ENCODE peak calls at places on chromosomes 12 and 14, in five cellular contexts. I is fibroblast of lung, L is tibial nerve, D is esophagus squamous epithelium, P is left ventricle myocardium inferior. O is an unnamed sample. For H3K4me1, the result is how much of the 10 kb centered on the place peaks cover.

GRCh38 chr12:45893240-45893639 is 97.1 kb downstream of the SCAF11 start:
- DNase-seq in I (peak), L (no peak), D (no peak), P (no peak), O (no peak)

GRCh38 chr14:23128969-23129758 is 10.1 kb upstream of the CEBPE start:
- DNase-seq in I (no peak), L (no peak), D (no peak), P (no peak), O (no peak)

GRCh38 chr14:101022121-101022520 is 118.6 kb upstream of the RTL1 start:
- DNase-seq in I (no peak), L (no peak), D (no peak), P (no peak), O (no peak)

GRCh38 chr12:72836184-72836583 is 564.0 kb downstream of the TRHDE start:
- DNase-seq in I (no peak), L (no peak), D (no peak), P (no peak), O (no peak)

GRCh38 chr12:50581226-50582184 is 76.7 kb downstream of the DIP2B start:
- DNase-seq in I (peak), L (no peak), D (no peak), P (no peak), O (no peak)

GRCh38 chr12:94070520-94070919 is 77.9 kb upstream of the PLXNC1 start:
- DNase-seq in I (no peak), L (no peak), D (no peak), P (no peak), O (no peak)

GRCh38 chr12:14723763-14724162 is 27.4 kb upstream of the GUCY2C start:
- DNase-seq in I (peak), L (no peak), D (no peak), P (peak), O (no peak)

GRCh38 chr14:64279719-64280668 is 14.2 kb downstream of the ESR2 start:
- DNase-seq in I (no peak), L (no peak), D (no peak), P (no peak), O (no peak)

GRCh38 chr12:59895161-59895785 is 299.4 kb downstream of the SLC16A7 start:
- DNase-seq in I (no peak), L (no peak), D (no peak), P (no peak), O (no peak)

GRCh38 chr12:94595152-94595551 is 55.2 kb downstream of the TMCC3 start:
- DNase-seq in I (no peak), L (no peak), D (no peak), P (no peak), O (no peak)

GRCh38 chr12:94553130-94553519 is 93.5 kb upstream of the CEP83 start:
- DNase-seq in I (peak), L (no peak), D (no peak), P (no peak), O (no peak)

GRCh38 chr12:46649433-46649832 is 176.4 kb downstream of the SLC38A4 start:
- DNase-seq in I (no peak), L (no peak), D (no peak), P (no peak), O (no peak)

GRCh38 chr14:36424478-36425102 is 95.4 kb downstream of the NKX2-1 start:
- DNase-seq in I (no peak), L (no peak), D (no peak), P (no peak), O (no peak)

GRCh38 chr12:67592228-67593011 is 56.1 kb upstream of the DYRK2 start:
- DNase-seq in I (peak), L (no peak), D (no peak), P (no peak), O (no peak)

GRCh38 chr12:117035287-117035686 is 63.9 kb downstream of the TESC start:
- DNase-seq in I (no peak), L (no peak), D (no peak), P (no peak), O (peak)

GRCh38 chr12:5329118-5329517 is 102.8 kb upstream of the NTF3 start:
- DNase-seq in I (no peak), L (no peak), D (no peak), P (no peak), O (no peak)

GRCh38 chr12:102629262-102629888 is 149.0 kb upstream of the IGF1 start:
- DNase-seq in I (no peak), L (no peak), D (no peak), P (no peak), O (no peak)

GRCh38 chr12:106866426-106867080 is 89.2 kb upstream of the TMEM263 start:
- DNase-seq in I (peak), L (no peak), D (no peak), P (no peak), O (no peak)

GRCh38 chr14:100988011-100988410 is 84.5 kb upstream of the RTL1 start:
- DNase-seq in I (no peak), L (no peak), D (no peak), P (no peak), O (no peak)

GRCh38 chr14:24162083-24162482 is 1.0 kb downstream of the IRF9 start:
- DNase-seq in I (no peak), L (no peak), D (no peak), P (no peak), O (no peak)

GRCh38 chr12:120903382-120903817 is 758 bp downstream of the SPPL3 start:
- DNase-seq in I (peak), L (peak), D (no peak), P (peak), O (peak)

GRCh38 chr12:67943295-67943892 is 45.9 kb upstream of the IFNG-AS1 start:
- DNase-seq in I (peak), L (peak), D (no peak), P (no peak), O (no peak)

GRCh38 chr14:81427348-81428058 is 27.4 kb upstream of the STON2 start:
- DNase-seq in I (peak), L (no peak), D (no peak), P (peak), O (peak)

GRCh38 chr12:28893365-28893764 is 255.7 kb upstream of the FAR2 start:
- DNase-seq in I (peak), L (no peak), D (no peak), P (no peak), O (no peak)

GRCh38 chr12:29847246-29847645 is 63.5 kb upstream of the TMTC1 start:
- DNase-seq in I (no peak), L (no peak), D (no peak), P (no peak), O (no peak)

GRCh38 chr14:77565289-77566081 is 51.0 kb downstream of the SPTLC2 start:
- DNase-seq in I (peak), L (no peak), D (no peak), P (no peak), O (no peak)

GRCh38 chr12:113479578-113480335 is 8.1 kb upstream of the LHX5 start:
- DNase-seq in I (peak), L (no peak), D (no peak), P (peak), O (no peak)

GRCh38 chr12:85979641-85980040 is 105.5 kb downstream of the NTS start:
- DNase-seq in I (no peak), L (no peak), D (no peak), P (no peak), O (no peak)

GRCh38 chr14:71466942-71467341 is 465.3 kb upstream of the RGS6 start:
- DNase-seq in I (no peak), L (no peak), D (no peak), P (no peak), O (no peak)

GRCh38 chr12:70197362-70197744 is 45.9 kb upstream of the CNOT2 start:
- DNase-seq in I (peak), L (no peak), D (no peak), P (no peak), O (no peak)

GRCh38 chr14:31879661-31880348 is 197.3 kb upstream of the ARHGAP5 start:
- DNase-seq in I (no peak), L (no peak), D (no peak), P (no peak), O (no peak)

GRCh38 chr12:96454396-96454795 is 35.0 kb upstream of the CFAP54 start:
- DNase-seq in I (no peak), L (no peak), D (no peak), P (no peak), O (no peak)

GRCh38 chr12:111467092-111467861 is 61.6 kb downstream of the SH2B3 start:
- DNase-seq in I (no peak), L (no peak), D (no peak), P (no peak), O (no peak)

GRCh38 chr12:56081393-56082347 is 1.7 kb downstream of the ERBB3 start:
- DNase-seq in I (no peak), L (no peak), D (no peak), P (no peak), O (no peak)

DNA sequence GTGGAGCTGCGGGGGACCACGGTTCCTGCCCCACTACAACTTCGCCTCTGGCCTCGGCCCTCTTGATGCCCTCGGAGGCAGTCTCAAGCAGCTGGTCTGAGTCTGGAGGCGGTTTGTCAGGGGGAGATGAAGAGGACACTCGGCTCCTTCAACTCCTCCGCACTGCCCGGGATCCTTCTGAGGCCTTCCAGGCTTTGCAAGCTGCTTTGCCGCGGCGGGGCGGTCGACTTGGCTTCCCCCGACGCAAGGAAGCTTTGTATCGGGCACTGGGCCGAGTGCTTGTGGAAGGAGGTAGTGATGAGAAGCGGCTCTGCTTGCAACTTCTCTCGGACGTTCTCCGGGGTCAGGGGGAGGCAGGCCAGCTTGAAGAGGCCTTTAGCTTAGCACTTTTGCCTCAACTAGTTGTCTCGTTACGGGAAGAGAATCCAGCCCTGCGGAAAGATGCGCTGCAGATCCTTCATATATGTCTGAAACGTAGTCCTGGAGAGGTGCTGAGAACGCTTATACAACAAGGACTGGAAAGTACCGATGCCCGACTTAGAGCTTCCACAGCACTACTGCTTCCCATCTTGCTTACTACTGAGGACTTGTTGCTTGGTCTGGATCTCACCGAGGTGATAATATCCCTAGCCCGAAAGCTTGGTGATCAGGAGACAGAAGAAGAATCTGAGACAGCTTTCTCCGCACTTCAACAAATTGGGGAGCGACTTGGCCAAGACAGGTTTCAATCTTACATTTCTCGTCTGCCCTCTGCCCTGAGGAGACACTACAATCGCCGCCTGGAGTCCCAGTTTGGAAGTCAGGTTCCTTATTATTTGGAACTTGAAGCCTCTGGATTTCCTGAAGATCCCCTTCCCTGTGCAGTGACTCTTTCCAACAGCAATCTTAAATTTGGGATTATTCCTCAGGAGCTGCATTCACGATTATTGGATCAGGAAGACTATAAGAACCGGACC is 861 bp downstream of the TOGARAM1 start:
- DNase-seq in I (peak), L (no peak), D (no peak), P (peak), O (peak)
- H3K4me1 ChIP-seq in I (under half), L (half or more), D (half or more), P (half or more), O (under half)

GRCh38 chr14:105477659-105478623 is 3.3 kb downstream of the CRIP2 start:
- DNase-seq in I (no peak), L (no peak), D (peak), P (peak), O (no peak)
- H3K4me1 ChIP-seq in I (under half), L (half or more), D (half or more), P (half or more), O (under half)

GRCh38 chr12:122135437-122136031 is 38.5 kb downstream of the IL31 start:
- DNase-seq in I (no peak), L (no peak), D (no peak), P (no peak), O (no peak)
- H3K4me1 ChIP-seq in I (under half), L (under half), D (under half), P (under half), O (under half)

GRCh38 chr14:54673193-54674121 is 106.5 kb downstream of the SAMD4A start:
- DNase-seq in I (peak), L (no peak), D (no peak), P (no peak), O (no peak)
- H3K4me1 ChIP-seq in I (under half), L (half or more), D (half or more), P (half or more), O (under half)

GRCh38 chr14:105570482-105570881 is 44.1 kb downstream of the TMEM121 start:
- DNase-seq in I (no peak), L (no peak), D (no peak), P (no peak), O (no peak)
- H3K4me1 ChIP-seq in I (under half), L (under half), D (under half), P (under half), O (under half)

DNA sequence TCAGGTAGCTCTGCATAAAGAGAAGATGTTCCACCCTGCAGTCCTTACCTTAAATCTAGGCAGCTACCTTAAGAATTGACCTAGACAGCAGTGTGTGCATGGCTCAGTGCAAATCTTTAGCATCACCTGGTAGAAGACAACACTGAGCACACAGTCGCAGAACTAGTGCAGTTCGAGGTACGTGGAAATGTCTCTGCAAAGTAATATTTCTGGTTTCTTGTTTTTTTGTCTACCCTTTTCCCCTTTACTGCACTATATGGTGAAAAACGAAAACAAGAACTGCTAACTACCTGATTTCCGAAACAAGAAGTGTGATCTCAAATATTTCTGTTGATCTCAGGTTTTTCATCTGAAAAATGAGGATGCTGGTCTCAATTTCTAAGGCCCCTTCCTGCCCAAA is 82.5 kb downstream of the ETV6 start:
- DNase-seq in I (no peak), L (no peak), D (no peak), P (no peak), O (no peak)
- H3K4me1 ChIP-seq in I (under half), L (under half), D (half or more), P (under half), O (under half)

GRCh38 chr12:11654338-11654737 is 4.9 kb downstream of the ETV6 start:
- DNase-seq in I (no peak), L (no peak), D (no peak), P (no peak), O (no peak)

GRCh38 chr12:11652351-11653040 is 3.0 kb downstream of the ETV6 start:
- DNase-seq in I (peak), L (no peak), D (no peak), P (no peak), O (no peak)

GRCh38 chr12:11651377-11651776 is 1.9 kb downstream of the ETV6 start:
- DNase-seq in I (peak), L (no peak), D (no peak), P (no peak), O (no peak)

GRCh38 chr12:11651785-11652184 is 2.3 kb downstream of the ETV6 start:
- DNase-seq in I (peak), L (no peak), D (no peak), P (no peak), O (no peak)

DNA sequence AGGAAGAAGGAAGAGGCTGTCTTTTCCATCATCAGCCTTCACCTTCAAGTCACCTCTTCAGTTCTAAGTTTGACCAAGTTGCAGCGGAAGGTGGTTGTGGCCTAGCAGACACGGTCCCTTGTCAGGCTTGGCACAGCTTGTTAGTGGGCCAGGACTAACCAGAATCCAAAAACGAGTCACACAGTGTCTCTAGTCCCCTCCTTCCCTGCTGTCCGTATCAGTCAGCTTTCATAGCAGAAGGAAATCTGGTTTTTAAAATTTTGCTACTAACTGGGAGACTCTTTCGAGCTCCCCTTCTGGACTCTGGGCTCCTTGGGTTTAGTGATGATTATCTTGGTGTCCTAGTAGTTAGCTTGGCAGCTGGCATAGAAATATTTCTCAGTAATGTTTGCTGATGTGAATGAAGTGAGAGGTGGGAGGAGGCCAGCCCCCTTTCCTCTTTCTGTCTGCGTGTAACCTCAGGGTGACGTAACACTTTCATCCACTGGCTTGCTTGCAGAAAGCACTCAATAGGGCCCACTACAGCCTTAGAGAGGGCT is 3.8 kb downstream of the ETV6 start:
- DNase-seq in I (peak), L (no peak), D (no peak), P (no peak), O (no peak)
- H3K4me1 ChIP-seq in I (under half), L (half or more), D (half or more), P (half or more), O (under half)

DNA sequence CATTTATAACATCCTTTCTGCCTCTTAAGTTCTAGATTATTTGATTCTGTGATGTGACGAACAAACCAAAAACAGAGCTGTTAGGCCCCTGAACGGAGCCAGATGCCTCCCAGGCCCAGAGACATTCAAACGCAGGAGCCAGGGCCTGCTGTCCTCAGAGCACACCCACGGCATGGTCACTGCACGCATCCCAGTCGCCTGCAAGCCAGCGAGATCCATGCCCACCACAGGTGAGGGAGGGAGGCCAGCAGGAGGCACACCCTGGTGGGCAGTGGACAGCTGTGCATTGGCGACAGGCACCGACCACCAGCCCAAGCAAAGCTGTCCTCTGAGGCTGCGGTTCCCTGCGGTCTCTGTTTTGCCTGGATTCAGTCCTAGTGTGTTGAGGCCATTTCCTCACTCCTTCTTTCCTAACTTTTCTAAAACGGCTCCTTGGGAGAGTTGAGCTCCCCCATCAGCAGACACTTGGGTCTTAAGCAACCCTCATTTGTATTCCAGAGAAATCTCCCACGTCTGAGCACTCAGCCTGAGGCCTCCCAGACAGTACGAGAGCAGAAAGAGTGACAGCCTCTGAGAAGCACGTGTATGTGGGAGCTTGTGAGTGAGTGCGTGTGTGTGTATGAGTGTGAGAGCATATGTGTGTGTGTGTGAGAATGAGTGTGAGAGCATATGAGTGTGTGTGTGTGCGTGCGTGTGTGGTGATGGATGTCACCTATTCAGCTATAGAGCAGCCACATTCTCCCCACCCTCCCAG is 81.2 kb downstream of the CHGA start:
- DNase-seq in I (peak), L (no peak), D (no peak), P (no peak), O (no peak)
- H3K4me1 ChIP-seq in I (under half), L (half or more), D (half or more), P (half or more), O (under half)

DNA sequence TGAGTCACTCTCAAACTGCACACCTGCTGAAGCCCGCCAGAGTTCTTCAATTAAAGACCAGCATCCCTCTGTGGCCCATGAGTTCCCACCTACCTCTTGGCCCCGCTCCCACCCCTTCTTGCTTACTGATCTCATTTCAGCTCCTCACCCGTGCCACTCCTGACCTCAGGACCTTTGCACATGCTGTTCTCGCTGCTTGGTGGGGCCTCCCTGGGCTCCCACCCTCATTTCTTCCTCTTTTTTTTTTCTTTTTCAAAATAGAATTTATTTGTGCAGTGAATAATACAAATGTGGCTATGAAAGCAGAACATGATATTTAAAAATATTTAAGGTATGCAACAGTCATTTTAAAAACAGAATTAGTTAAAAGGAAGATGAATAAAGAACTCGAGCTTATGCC is 8.5 kb upstream of the SERPINA9 start:
- DNase-seq in I (no peak), L (no peak), D (no peak), P (no peak), O (no peak)
- H3K4me1 ChIP-seq in I (under half), L (under half), D (under half), P (under half), O (under half)

GRCh38 chr12:65608319-65608916 is 215.9 kb upstream of the HMGA2 start:
- DNase-seq in I (no peak), L (no peak), D (no peak), P (no peak), O (no peak)
- H3K4me1 ChIP-seq in I (under half), L (under half), D (under half), P (under half), O (under half)